ENCODE peak calls at places on chromosome 13, in seven cellular contexts. Z is HepG2, P is HCT116, M is H1, A is GM12878, R is SK-N-SH, B is K562. N is an unnamed sample.
A peak's percentile ranks its signal among the peaks of the same experiment; 100 is the strongest.

GRCh38 chr13:21849323-21849722 is 178.4 kb downstream of the FGF9 start:
- DNase-seq in Z (peak; percentile 52), P (peak; percentile 40), M (no peak), A (peak; percentile 4), R (peak; percentile 26), B (peak; percentile 15), N (peak; percentile 61)

GRCh38 chr13:38582133-38582532 is 104.7 kb upstream of the FREM2 start:
- DNase-seq in Z (peak; percentile 47), P (no peak), M (no peak), A (no peak), R (peak; percentile 20), B (peak; percentile 6), N (peak; percentile 13)

GRCh38 chr13:45367358-45367757 is 26.4 kb upstream of the TPT1 start:
- DNase-seq in Z (peak; percentile 69), P (peak; percentile 95), M (no peak), A (peak; percentile 67), R (no peak), B (peak; percentile 50), N (no peak)

GRCh38 chr13:89897681-89898080 is 1449.8 kb upstream of the MIR17HG start:
- DNase-seq in Z (no peak), P (no peak), M (no peak), A (peak; percentile 4), R (no peak), B (no peak), N (no peak)

GRCh38 chr13:32538234-32538620 is 368 bp downstream of the N4BP2L2 start:
- DNase-seq in Z (peak; percentile 76), P (no peak), M (peak; percentile 46), A (no peak), R (peak; percentile 45), B (peak; percentile 45), N (no peak)

GRCh38 chr13:32314968-32315254 is 252 bp downstream of the ZAR1L start:
- DNase-seq in Z (peak; percentile 40), P (peak; percentile 43), M (no peak), A (no peak), R (peak; percentile 60), B (peak; percentile 29), N (no peak)

GRCh38 chr13:106479849-106480400 is 55.5 kb downstream of the EFNB2 start:
- DNase-seq in Z (no peak), P (no peak), M (no peak), A (no peak), R (no peak), B (no peak), N (no peak)

GRCh38 chr13:91661692-91662490 is 263.5 kb downstream of the GPC5 start:
- DNase-seq in Z (no peak), P (no peak), M (no peak), A (peak; percentile 15), R (no peak), B (no peak), N (no peak)

GRCh38 chr13:102702965-102703720 is 8.3 kb upstream of the METTL21C start:
- DNase-seq in Z (no peak), P (no peak), M (no peak), A (no peak), R (no peak), B (no peak), N (no peak)

GRCh38 chr13:113141591-113141950 is 16.9 kb upstream of the PROZ start:
- DNase-seq in Z (no peak), P (no peak), M (no peak), A (no peak), R (peak; percentile 15), B (no peak), N (no peak)

GRCh38 chr13:48094404-48094780 is 512 bp downstream of the MED4 start:
- DNase-seq in Z (no peak), P (no peak), M (no peak), A (no peak), R (no peak), B (no peak), N (no peak)
- TF ChIP-seq JUND in Z (no peak), P (no peak), M (no peak), A (no peak), R (no peak), B (no peak), N (no peak)

DNA sequence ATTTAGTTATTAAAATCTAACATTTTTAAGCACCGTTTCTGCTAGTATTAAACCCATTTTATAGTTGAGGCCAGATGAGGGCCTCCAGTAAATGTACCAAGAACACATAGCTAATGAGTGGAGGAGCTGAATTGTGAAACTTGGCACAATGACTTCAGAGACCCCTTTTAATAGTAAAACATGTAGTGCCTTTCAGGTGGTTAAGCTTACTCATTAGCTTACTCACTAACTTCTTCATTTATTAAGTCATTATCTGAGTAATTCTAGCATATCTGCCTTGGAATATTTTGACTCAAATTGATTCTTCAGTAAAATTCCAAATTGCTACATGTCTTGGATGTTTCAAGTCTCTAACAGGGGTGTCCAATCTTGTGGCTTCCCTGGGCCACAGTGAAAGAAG is 735.2 kb downstream of the LIG4 start:
- DNase-seq in Z (no peak), P (no peak), M (no peak), A (no peak), R (no peak), B (no peak), N (no peak)
- TF ChIP-seq JUND in Z (no peak), P (no peak), M (no peak), A (no peak), R (no peak), B (no peak), N (no peak)

DNA sequence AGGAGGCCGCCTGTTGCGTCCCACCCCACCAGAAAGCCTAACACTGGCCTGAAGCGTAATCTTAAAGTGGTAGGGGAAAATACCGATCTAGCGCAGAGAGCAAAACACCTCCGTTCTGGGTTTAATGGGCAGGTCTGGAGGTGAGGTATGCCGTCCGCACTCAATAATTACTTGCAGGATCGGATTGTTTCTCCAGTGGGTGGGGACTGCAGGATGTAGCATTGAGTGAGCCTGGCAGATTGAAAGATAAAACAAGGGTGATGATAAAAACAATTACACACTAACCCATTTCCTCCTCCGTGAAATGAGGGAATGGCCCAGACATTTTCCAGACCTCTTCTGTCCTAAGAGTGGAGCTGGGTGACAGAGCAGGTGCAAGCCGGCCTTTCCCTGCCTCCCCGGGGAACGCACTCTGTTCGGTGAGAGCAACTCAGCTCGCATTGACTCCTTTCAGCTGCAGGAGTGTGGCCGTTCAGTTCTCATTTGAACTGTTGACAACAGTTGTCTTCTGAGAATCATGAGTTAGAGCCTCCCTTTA is 110.2 kb upstream of the DOCK9 start:
- DNase-seq in Z (no peak), P (no peak), M (no peak), A (no peak), R (peak; percentile 53), B (no peak), N (no peak)
- TF ChIP-seq JUND in Z (no peak), P (no peak), M (no peak), A (no peak), R (no peak), B (no peak), N (no peak)

GRCh38 chr13:31201341-31202024 is 1.7 kb downstream of the B3GLCT start:
- DNase-seq in Z (no peak), P (no peak), M (no peak), A (no peak), R (peak; percentile 44), B (no peak), N (no peak)
- TF ChIP-seq JUND in Z (no peak), P (no peak), M (no peak), A (no peak), R (no peak), B (no peak), N (no peak)

GRCh38 chr13:61770697-61771096 is 355.0 kb upstream of the PCDH20 start:
- DNase-seq in Z (no peak), P (no peak), M (no peak), A (no peak), R (no peak), B (no peak), N (no peak)

GRCh38 chr13:61765940-61766666 is 350.5 kb upstream of the PCDH20 start:
- DNase-seq in Z (no peak), P (no peak), M (no peak), A (no peak), R (no peak), B (no peak), N (no peak)

GRCh38 chr13:61765181-61765742 is 349.6 kb upstream of the PCDH20 start:
- DNase-seq in Z (no peak), P (no peak), M (no peak), A (no peak), R (no peak), B (no peak), N (no peak)

GRCh38 chr13:61768175-61768574 is 352.5 kb upstream of the PCDH20 start:
- DNase-seq in Z (no peak), P (no peak), M (no peak), A (no peak), R (no peak), B (no peak), N (no peak)

GRCh38 chr13:61766667-61767058 is 351.0 kb upstream of the PCDH20 start:
- DNase-seq in Z (no peak), P (no peak), M (no peak), A (no peak), R (no peak), B (no peak), N (no peak)
- TF ChIP-seq JUND in Z (no peak), P (no peak), M (no peak), A (no peak), R (no peak), B (no peak), N (no peak)

GRCh38 chr13:29977721-29978120 is 127.3 kb upstream of the UBL3 start:
- DNase-seq in Z (no peak), P (no peak), M (no peak), A (no peak), R (no peak), B (no peak), N (no peak)
- TF ChIP-seq JUND in Z (no peak), P (no peak), M (no peak), A (no peak), R (no peak), B (no peak), N (no peak)

GRCh38 chr13:72314210-72314609 is 413.2 kb downstream of the MZT1 start:
- DNase-seq in Z (no peak), P (no peak), M (no peak), A (no peak), R (no peak), B (no peak), N (no peak)
- TF ChIP-seq JUND in Z (no peak), P (no peak), M (no peak), A (no peak), R (no peak), B (no peak), N (no peak)